ENCODE peak calls at places on chromosomes 3 and 15, in seven cellular contexts. Y, L, C, G, K, I and W are unnamed samples.
A peak's percentile ranks its signal among the peaks of the same experiment; 100 is the strongest.

GRCh38 chr3:55828712-55829111 is 341.6 kb upstream of the WNT5A start:
- DNase-seq in Y (peak; percentile 46), L (no peak), C (no peak), I (no peak), G (no peak), K (no peak), W (no peak)

GRCh38 chr3:11591401-11592266 is 52.1 kb downstream of the VGLL4 start:
- DNase-seq in C (no peak), G (peak; percentile 98), K (peak; percentile 85), Y (peak; percentile 87), L (peak; percentile 54), I (no peak), W (peak; percentile 90)

GRCh38 chr3:169337541-169337940 is 326.0 kb downstream of the MECOM start:
- DNase-seq in K (no peak), C (no peak), L (no peak), I (no peak), Y (no peak), G (no peak), W (no peak)

GRCh38 chr15:78259232-78259631 is 5.1 kb upstream of the DNAJA4 start:
- DNase-seq in K (no peak), L (no peak), C (no peak), Y (no peak), G (no peak), I (no peak), W (no peak)

GRCh38 chr15:88331291-88331690 is 74.8 kb upstream of the NTRK3 start:
- DNase-seq in G (peak; percentile 88), L (peak; percentile 91), I (peak; percentile 96), Y (peak; percentile 4), K (no peak), C (peak; percentile 22), W (peak; percentile 70)

GRCh38 chr3:119388577-119388976 is 74.8 kb downstream of the TMEM39A start:
- DNase-seq in C (no peak), L (no peak), I (no peak), G (peak; percentile 25), K (no peak), Y (no peak), W (no peak)

GRCh38 chr3:129003578-129004112 is 2.5 kb downstream of the EFCC1 start:
- DNase-seq in I (no peak), L (peak; percentile 64), K (no peak), G (no peak), C (peak; percentile 72), Y (no peak), W (no peak)

GRCh38 chr15:84992157-84992940 is 10.7 kb downstream of the PDE8A start:
- DNase-seq in K (peak; percentile 87), I (peak; percentile 26), G (no peak), C (peak; percentile 70), L (no peak), Y (peak; percentile 87), W (no peak)

DNA sequence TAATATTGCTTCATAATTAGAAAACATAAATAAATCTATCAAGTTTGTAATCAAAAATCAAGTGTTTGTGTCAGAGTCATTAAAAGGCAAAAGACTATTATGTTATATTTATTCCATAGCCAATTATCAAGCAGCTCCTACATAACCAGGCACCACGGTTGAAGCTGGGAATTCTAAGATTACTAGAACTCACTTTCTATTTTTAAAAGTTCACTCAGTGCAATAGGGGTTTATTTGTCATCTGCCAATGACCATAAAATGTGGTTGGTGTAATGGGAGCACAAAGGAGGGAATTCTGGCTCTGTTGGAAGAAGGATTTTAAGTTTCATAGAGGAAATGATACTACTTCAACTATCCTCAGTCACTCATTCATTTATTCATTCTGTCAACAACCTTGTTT is 57.7 kb downstream of the TRIM69 start:
- DNase-seq in G (no peak), C (no peak), I (no peak), Y (no peak), L (no peak), K (no peak), W (no peak)
- H2AK5ac ChIP-seq in G (no peak overlapping the region), C (no peak overlapping the region), I (no peak overlapping the region), Y (no peak overlapping the region), L (no peak overlapping the region), K (no peak overlapping the region), W (no peak overlapping the region)

GRCh38 chr15:25435474-25436243 is 3.2 kb downstream of the UBE3A start:
- DNase-seq in Y (peak; percentile 24), K (peak; percentile 41), C (no peak), G (no peak), L (no peak), I (no peak), W (no peak)
- H3K9ac ChIP-seq in Y (no peak overlapping the region), K (peak overlapping the region; percentile 97), C (no peak overlapping the region), G (no peak overlapping the region), L (no peak overlapping the region), I (no peak overlapping the region), W (no peak overlapping the region)

GRCh38 chr3:170564664-170565063 is 21.2 kb downstream of the SLC7A14 start:
- DNase-seq in L (no peak), K (no peak), G (no peak), Y (no peak), C (no peak), I (no peak), W (no peak)

GRCh38 chr3:170560717-170561382 is 25.0 kb downstream of the SLC7A14 start:
- DNase-seq in C (no peak), G (no peak), K (no peak), Y (no peak), I (no peak), L (no peak), W (no peak)

GRCh38 chr3:170560296-170560695 is 25.6 kb downstream of the SLC7A14 start:
- DNase-seq in I (no peak), C (no peak), L (no peak), K (peak; percentile 14), Y (no peak), G (no peak), W (no peak)

GRCh38 chr3:170563712-170564423 is 22.0 kb downstream of the SLC7A14 start:
- DNase-seq in L (no peak), I (no peak), C (no peak), K (peak; percentile 84), Y (peak; percentile 82), G (no peak), W (no peak)

DNA sequence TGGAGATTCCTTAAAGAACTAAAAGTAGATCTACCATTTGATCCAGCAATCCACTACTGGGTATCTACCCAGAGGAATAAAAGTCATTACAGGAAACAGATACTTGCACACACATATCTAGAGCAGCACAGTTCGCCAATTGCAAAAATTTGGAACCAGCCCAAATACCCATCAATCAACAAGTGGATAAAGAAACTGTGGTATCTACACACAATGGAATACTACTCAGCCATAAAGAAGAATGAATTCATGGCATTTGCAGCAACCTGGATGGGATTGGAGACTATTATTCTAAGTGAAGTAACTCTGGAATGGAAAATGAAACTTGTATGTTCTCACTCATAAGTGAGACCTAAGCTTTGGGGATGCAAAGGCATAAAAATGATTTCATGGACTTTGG is 23.8 kb downstream of the SLC7A14 start:
- DNase-seq in G (no peak), I (no peak), K (no peak), L (no peak), Y (no peak), C (no peak), W (no peak)
- H2AK5ac ChIP-seq in G (no peak overlapping the region), I (no peak overlapping the region), K (no peak overlapping the region), L (no peak overlapping the region), Y (no peak overlapping the region), C (no peak overlapping the region), W (no peak overlapping the region)

GRCh38 chr15:96349933-96350292 is 19.4 kb downstream of the NR2F2 start:
- DNase-seq in C (no peak), L (no peak), G (no peak), Y (no peak), I (no peak), K (peak; percentile 29), W (no peak)

GRCh38 chr15:96351801-96352593 is 21.5 kb downstream of the NR2F2 start:
- DNase-seq in I (peak; percentile 69), G (no peak), C (peak; percentile 40), Y (no peak), K (peak; percentile 68), L (peak; percentile 71), W (no peak)

GRCh38 chr15:96349034-96349932 is 18.8 kb downstream of the NR2F2 start:
- DNase-seq in C (no peak), Y (no peak), I (no peak), L (no peak), G (no peak), K (peak; percentile 29), W (no peak)

GRCh38 chr15:96350884-96351639 is 20.6 kb downstream of the NR2F2 start:
- DNase-seq in K (peak; percentile 36), I (no peak), G (no peak), Y (no peak), L (no peak), C (no peak), W (no peak)

DNA sequence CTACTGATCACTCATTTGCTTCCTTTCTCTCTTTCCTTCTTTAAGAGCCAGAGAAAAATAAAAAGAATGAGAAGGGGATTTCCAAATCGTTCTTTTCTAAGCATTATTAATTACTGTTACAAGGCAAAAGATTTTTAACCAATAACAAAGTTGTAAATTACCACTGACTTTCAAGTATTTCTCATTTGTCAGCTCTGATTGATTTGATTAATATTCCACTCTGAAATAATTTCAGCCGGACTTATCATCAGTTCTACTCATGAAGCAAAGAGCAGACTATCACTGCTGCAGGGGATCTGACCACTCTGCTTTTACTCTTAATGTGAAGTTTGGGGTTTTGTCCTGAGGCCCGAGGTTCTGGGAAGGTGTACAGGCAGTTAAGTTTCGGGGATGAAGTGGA is 19.8 kb downstream of the NR2F2 start:
- DNase-seq in I (no peak), L (no peak), K (peak; percentile 21), C (no peak), G (no peak), Y (no peak), W (no peak)
- H3K9ac ChIP-seq in I (no peak overlapping the region), L (no peak overlapping the region), K (peak overlapping the region; percentile 73), C (no peak overlapping the region), G (no peak overlapping the region), Y (no peak overlapping the region), W (no peak overlapping the region)

DNA sequence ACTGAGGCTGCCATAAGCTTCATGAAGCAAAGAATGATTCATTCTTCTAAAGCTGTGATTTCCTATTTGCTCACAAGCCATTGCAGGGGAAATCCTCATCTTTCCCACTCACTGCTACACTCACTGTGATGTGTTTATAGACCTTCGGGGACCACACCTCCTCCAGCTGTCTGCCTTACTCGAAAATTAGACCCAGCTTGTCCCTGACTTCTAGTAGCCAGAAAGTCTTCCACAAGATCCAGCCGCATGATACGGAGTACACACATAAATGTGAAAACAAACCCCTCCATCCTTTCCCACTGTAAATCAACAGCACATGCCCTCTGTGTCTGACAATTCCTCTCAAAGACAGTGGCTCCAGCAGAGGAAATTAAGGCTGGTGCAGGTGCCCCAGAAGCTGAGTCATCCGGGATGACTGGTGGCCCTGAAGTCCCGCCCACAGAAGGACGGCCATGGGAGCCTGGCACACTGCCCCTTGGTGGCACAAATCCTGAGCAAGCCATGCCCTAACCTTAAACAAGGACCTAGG is 172.0 kb downstream of the STT3B start:
- DNase-seq in L (no peak), I (no peak), K (peak; percentile 75), C (no peak), G (no peak), Y (peak; percentile 92), W (no peak)
- H2AK5ac ChIP-seq in L (no peak overlapping the region), I (no peak overlapping the region), K (no peak overlapping the region), C (no peak overlapping the region), G (no peak overlapping the region), Y (no peak overlapping the region), W (no peak overlapping the region)

DNA sequence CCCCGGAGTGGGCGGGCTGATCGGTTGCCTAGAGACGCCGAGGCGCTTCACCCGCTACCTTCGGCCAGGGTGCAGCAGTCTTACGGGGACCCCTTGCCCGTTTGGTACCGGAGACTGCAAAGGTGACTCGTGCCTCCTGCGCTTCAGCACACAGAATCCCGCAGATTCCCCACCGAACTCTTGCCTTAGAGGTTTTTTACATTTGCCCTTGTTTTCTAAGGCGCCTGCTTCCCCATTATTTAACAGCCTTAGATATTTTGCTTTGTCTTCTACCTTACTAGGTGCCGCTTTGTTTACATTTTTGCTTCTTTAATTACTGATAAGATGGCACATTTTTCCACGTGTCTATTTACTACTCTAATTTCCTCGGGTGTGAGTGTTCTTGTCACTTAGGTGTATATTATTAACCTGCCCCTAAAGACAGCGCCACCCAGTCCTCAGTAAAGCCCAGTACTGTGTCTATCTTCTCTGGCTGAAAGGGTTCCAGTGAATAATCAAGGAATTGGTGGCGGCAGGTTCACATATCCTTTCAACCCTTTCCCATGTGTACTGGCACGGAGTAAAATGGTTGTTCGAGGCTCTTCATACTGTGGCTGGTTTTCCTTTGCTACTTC is 563 bp upstream of the CEP152 start:
- DNase-seq in L (no peak), Y (no peak), I (no peak), G (no peak), K (no peak), C (no peak), W (no peak)
- H3K9ac ChIP-seq in L (no peak overlapping the region), Y (peak overlapping the region; percentile 16), I (no peak overlapping the region), G (peak overlapping the region; percentile 54), K (peak overlapping the region; percentile 80), C (peak overlapping the region; percentile 31), W (no peak overlapping the region)